ENCODE peak calls at places on chromosomes 16 and 17, in four cellular contexts. U is upper lobe of right lung, N is astrocyte, L is foreskin keratinocyte. W is an unnamed sample.

GRCh38 chr16:85611455-85612190 is 1.5 kb upstream of the GSE1 start:
- DNase-seq in N (peak; percentile 55), L (peak; percentile 58), U (peak; percentile 94), W (peak; percentile 81)

GRCh38 chr17:80761421-80761871 is 216.8 kb downstream of the RPTOR start:
- DNase-seq in L (peak; percentile 87), U (no peak), N (peak; percentile 89), W (peak; percentile 88)

GRCh38 chr17:77383613-77384608 is 243.1 kb downstream of the SEC14L1 start:
- DNase-seq in U (no peak), N (no peak), L (no peak), W (no peak)

GRCh38 chr17:65931246-65932149 is 260.4 kb downstream of the CEP112 start:
- DNase-seq in L (no peak), U (no peak), N (no peak), W (no peak)

GRCh38 chr17:33725675-33726271 is 432.7 kb upstream of the ASIC2 start:
- DNase-seq in N (no peak), U (peak; percentile 73), L (no peak), W (peak; percentile 30)

GRCh38 chr17:22337467-22337866 is 645.1 kb downstream of the KCNJ18 start:
- DNase-seq in N (no peak), L (no peak), U (no peak), W (no peak)

GRCh38 chr17:43905985-43906852 is 1.1 kb downstream of the MPP2 start:
- DNase-seq in L (no peak), N (peak; percentile 44), U (peak; percentile 77), W (no peak)

GRCh38 chr16:66287916-66288315 is 78.6 kb upstream of the CDH5 start:
- DNase-seq in N (no peak), U (no peak), L (no peak), W (no peak)

GRCh38 chr16:52383640-52384292 is 163.2 kb downstream of the TOX3 start:
- DNase-seq in U (no peak), L (peak; percentile 1), N (no peak), W (peak; percentile 58)

DNA sequence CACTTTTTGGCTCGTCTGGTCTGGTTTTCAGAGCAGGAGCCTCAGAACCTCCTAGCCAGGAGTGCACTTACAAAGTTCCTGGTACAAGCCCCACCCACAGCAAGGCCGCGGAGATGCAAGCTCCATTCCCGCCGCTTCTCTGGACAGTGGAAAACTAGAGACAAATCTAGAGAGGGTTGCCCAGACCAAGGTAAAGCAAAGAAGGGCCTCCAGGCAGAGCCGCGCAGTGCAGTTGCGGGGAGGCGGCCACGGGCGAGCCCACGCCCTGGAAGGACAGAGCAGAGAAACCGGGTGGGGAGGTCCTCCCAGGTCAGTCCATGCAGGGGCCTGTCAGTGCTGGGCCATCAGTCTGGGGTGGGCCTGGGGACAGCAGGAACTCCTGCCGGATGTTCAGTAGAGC is 11.0 kb upstream of the OSGIN1 start:
- DNase-seq in N (no peak), U (no peak), L (no peak), W (no peak)
- H3K27ac ChIP-seq in N (no peak overlapping the region), U (no peak overlapping the region), L (no peak overlapping the region), W (no peak overlapping the region)

DNA sequence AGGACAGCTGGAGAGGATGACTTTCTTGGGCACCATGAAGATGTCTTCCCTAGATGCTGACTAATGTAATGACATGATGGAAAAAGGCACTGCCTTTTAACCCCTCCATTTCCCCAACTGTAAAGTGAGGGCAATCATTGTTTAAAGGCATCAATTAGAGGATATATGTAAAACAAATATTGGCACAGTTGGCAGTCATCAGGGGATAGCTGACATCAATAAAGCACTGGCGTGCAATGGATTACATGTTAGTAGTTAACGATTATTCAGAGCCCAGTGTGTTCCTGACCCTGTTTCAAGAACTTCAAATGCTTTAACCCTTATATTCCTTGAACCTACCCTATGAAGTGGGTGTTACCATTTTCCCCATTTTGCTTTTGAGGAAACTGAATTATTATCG is 100.7 kb downstream of the TMEM114 start:
- DNase-seq in L (no peak), U (no peak), N (no peak), W (no peak)
- H3K27ac ChIP-seq in L (no peak overlapping the region), U (no peak overlapping the region), N (no peak overlapping the region), W (no peak overlapping the region)

GRCh38 chr17:75271955-75272847 is 1.2 kb upstream of the MIF4GD start:
- DNase-seq in L (no peak), N (no peak), U (no peak), W (no peak)
- H3K27ac ChIP-seq in L (no peak overlapping the region), N (no peak overlapping the region), U (peak overlapping the region; percentile 90), W (peak overlapping the region; percentile 89)

GRCh38 chr16:69555437-69555836 is 10.3 kb upstream of the NFAT5 start:
- DNase-seq in N (no peak), L (no peak), U (no peak), W (no peak)

GRCh38 chr16:69555867-69556266 is 9.9 kb upstream of the NFAT5 start:
- DNase-seq in N (no peak), U (no peak), L (no peak), W (no peak)

GRCh38 chr16:69561901-69562300 is 3.9 kb upstream of the NFAT5 start:
- DNase-seq in U (no peak), L (no peak), N (no peak), W (no peak)

GRCh38 chr16:69562818-69563217 is 2.9 kb upstream of the NFAT5 start:
- DNase-seq in N (no peak), U (no peak), L (no peak), W (no peak)

DNA sequence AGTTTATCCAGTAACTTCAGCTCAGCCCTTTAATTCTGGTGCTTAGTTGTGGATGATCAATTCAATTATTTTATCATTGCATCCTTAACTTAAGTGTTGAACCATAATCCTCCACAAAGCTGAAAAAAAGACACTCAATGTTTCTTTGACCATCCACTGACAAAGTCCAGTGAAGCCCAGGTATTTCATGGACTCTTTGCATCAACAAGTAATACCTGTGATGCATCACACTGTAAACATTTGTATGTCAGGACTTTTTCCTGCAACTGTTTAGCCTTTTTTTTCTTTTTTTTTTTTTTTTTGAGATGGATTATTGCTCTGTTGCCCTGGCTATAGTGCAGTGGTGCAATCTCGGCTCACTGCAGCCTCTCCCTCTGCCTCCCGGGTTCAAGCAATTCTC is 6.6 kb upstream of the NFAT5 start:
- DNase-seq in L (no peak), N (no peak), U (no peak), W (no peak)
- H3K27ac ChIP-seq in L (no peak overlapping the region), N (no peak overlapping the region), U (no peak overlapping the region), W (no peak overlapping the region)

GRCh38 chr17:82195675-82196258 is 16.9 kb downstream of the CCDC57 start:
- DNase-seq in N (no peak), U (no peak), L (no peak), W (no peak)
- H3K27ac ChIP-seq in N (no peak overlapping the region), U (peak overlapping the region; percentile 36), L (no peak overlapping the region), W (no peak overlapping the region)

GRCh38 chr17:45948498-45948880 is 50.6 kb upstream of the STH start:
- DNase-seq in N (no peak), U (no peak), L (no peak), W (no peak)

GRCh38 chr17:45949755-45950320 is 49.2 kb upstream of the STH start:
- DNase-seq in L (no peak), U (no peak), N (no peak), W (no peak)

GRCh38 chr17:45950888-45951287 is 48.2 kb upstream of the STH start:
- DNase-seq in L (no peak), U (no peak), N (no peak), W (no peak)

GRCh38 chr17:45946841-45947256 is 52.2 kb upstream of the STH start:
- DNase-seq in U (no peak), N (no peak), L (no peak), W (no peak)

GRCh38 chr17:45948881-45949624 is 50.0 kb upstream of the STH start:
- DNase-seq in L (peak; percentile 26), U (peak; percentile 89), N (peak; percentile 36), W (peak; percentile 74)
- H3K27ac ChIP-seq in L (no peak overlapping the region), U (no peak overlapping the region), N (no peak overlapping the region), W (no peak overlapping the region)

GRCh38 chr16:89168381-89169189 is 3.0 kb upstream of the CDH15 start:
- DNase-seq in N (no peak), L (no peak), U (no peak), W (no peak)

GRCh38 chr16:89170346-89171215 is 967 bp upstream of the CDH15 start:
- DNase-seq in N (no peak), L (no peak), U (peak; percentile 86), W (no peak)

GRCh38 chr16:89171216-89172170 is at the start of gene CDH15:
- DNase-seq in N (peak; percentile 52), L (peak; percentile 90), U (peak; percentile 98), W (peak; percentile 98)

GRCh38 chr16:89167425-89167941 is 4.1 kb upstream of the CDH15 start:
- DNase-seq in U (peak; percentile 93), L (peak; percentile 28), N (peak; percentile 26), W (peak; percentile 59)

DNA sequence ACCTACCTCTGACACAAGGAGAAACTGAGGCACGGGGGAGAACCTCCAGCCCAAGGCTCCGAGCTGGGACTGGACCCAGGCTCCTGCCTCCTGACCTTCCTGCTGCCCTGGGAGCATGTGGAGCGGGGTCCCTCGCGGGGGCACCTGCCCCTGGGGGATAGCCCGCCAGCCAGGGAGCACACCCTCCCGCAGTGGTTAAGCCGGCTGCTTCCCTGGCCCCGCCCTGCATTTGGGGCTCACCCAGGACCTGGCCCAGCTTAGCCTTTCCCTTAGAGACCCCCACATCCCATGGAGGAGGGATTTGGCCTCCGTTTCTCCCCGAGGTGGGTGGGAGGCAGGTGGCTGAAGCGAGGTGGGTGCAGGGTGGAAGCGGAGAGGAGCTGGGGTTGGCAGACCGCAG is 1.8 kb upstream of the CDH15 start:
- DNase-seq in N (no peak), U (no peak), L (no peak), W (no peak)
- H3K27ac ChIP-seq in N (no peak overlapping the region), U (no peak overlapping the region), L (no peak overlapping the region), W (no peak overlapping the region)

GRCh38 chr17:226773-227580 is 45.5 kb upstream of the DOC2B start:
- DNase-seq in U (peak; percentile 56), L (no peak), N (no peak), W (no peak)

GRCh38 chr17:229130-229944 is 47.9 kb upstream of the DOC2B start:
- DNase-seq in U (peak; percentile 48), N (peak; percentile 7), L (no peak), W (no peak)

GRCh38 chr17:228223-228615 is 46.8 kb upstream of the DOC2B start:
- DNase-seq in N (no peak), L (no peak), U (peak; percentile 46), W (no peak)

GRCh38 chr17:226108-226772 is 44.8 kb upstream of the DOC2B start:
- DNase-seq in U (peak; percentile 40), L (no peak), N (no peak), W (no peak)

DNA sequence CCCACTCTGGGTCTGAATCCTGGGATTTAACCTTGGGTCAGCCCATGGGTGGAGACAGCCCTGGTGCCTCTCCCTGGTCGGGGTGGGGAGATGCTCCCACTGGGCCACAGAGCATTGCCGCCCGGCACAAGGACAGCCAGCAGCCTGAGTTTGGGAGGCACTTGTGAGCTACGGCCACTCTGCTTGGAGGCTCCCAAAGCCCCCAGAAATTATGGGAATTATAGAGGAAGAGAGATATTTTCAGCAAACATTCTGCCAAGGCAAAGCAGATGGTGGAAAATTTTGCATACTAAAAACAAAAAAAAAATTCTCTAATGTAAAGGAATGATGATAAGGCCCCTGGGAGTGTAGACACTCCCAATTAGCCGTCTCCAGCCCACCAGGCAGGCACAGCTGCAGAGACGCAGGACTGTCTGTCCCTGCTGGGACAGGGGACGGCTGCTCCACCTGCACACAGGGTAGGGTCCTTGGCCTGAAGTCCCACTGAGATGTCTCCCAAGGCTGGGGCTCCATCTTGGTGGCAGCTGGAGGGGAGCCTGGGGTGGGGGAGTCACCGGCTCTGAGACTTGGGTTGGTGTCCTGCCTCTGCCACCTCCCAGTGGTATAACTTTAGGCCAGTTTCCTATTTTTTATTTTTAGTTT is 46.3 kb upstream of the DOC2B start:
- DNase-seq in L (no peak), U (no peak), N (no peak), W (no peak)
- H3K27ac ChIP-seq in L (no peak overlapping the region), U (no peak overlapping the region), N (no peak overlapping the region), W (no peak overlapping the region)

GRCh38 chr16:1311738-1312458 is 2.5 kb downstream of the UBE2I start:
- DNase-seq in N (no peak), L (no peak), U (no peak), W (no peak)
- H3K27ac ChIP-seq in N (no peak overlapping the region), L (no peak overlapping the region), U (no peak overlapping the region), W (peak overlapping the region; percentile 96)

W was measured in RWPE1.